ENCODE peak calls at places on chromosome 2, in ten cellular contexts. One of them, this sample, is unnamed.

GRCh38 chr2:54384301-54385035 is 71.7 kb upstream of the SPTBN1 start:
- DNase-seq in body of pancreas: no peak
- DNase-seq in uterus: no peak
- DNase-seq in H1: no peak
- DNase-seq in tibial nerve: peak; percentile 5
- DNase-seq in ovary: no peak
- DNase-seq in Peyer's patch: no peak
- DNase-seq in heart left ventricle: no peak
- DNase-seq in stomach: no peak
- DNase-seq in adrenal gland: no peak
- DNase-seq in this sample: no peak

GRCh38 chr2:128069769-128070168 is 21.2 kb upstream of the UGGT1 start:
- DNase-seq in H1: no peak
- DNase-seq in stomach: peak; percentile 45
- DNase-seq in uterus: no peak
- DNase-seq in heart left ventricle: no peak
- DNase-seq in ovary: no peak
- DNase-seq in body of pancreas: peak; percentile 66
- DNase-seq in adrenal gland: peak; percentile 56
- DNase-seq in Peyer's patch: no peak
- DNase-seq in tibial nerve: no peak
- DNase-seq in this sample: no peak

GRCh38 chr2:238255146-238255545 is 15.3 kb upstream of the HES6 start:
- DNase-seq in uterus: no peak
- DNase-seq in Peyer's patch: no peak
- DNase-seq in stomach: no peak
- DNase-seq in adrenal gland: no peak
- DNase-seq in body of pancreas: no peak
- DNase-seq in H1: no peak
- DNase-seq in tibial nerve: no peak
- DNase-seq in ovary: no peak
- DNase-seq in heart left ventricle: no peak
- DNase-seq in this sample: no peak

GRCh38 chr2:46073540-46074018 is 223.6 kb upstream of the EPAS1 start:
- DNase-seq in ovary: no peak
- DNase-seq in uterus: no peak
- DNase-seq in H1: no peak
- DNase-seq in stomach: no peak
- DNase-seq in adrenal gland: peak; percentile 62
- DNase-seq in tibial nerve: no peak
- DNase-seq in body of pancreas: peak; percentile 9
- DNase-seq in heart left ventricle: no peak
- DNase-seq in Peyer's patch: no peak
- DNase-seq in this sample: no peak

GRCh38 chr2:241617431-241618154 is 19.4 kb downstream of the THAP4 start:
- DNase-seq in ovary: no peak
- DNase-seq in Peyer's patch: peak; percentile 51
- DNase-seq in stomach: no peak
- DNase-seq in adrenal gland: peak; percentile 69
- DNase-seq in H1: no peak
- DNase-seq in body of pancreas: peak; percentile 45
- DNase-seq in uterus: no peak
- DNase-seq in heart left ventricle: peak; percentile 75
- DNase-seq in tibial nerve: no peak
- DNase-seq in this sample: no peak

GRCh38 chr2:209771474-209772292 is at the start of gene UNC80:
- DNase-seq in adrenal gland: peak; percentile 86
- DNase-seq in heart left ventricle: peak; percentile 77
- DNase-seq in stomach: peak; percentile 62
- DNase-seq in body of pancreas: peak; percentile 74
- DNase-seq in uterus: no peak
- DNase-seq in ovary: peak; percentile 68
- DNase-seq in tibial nerve: peak; percentile 18
- DNase-seq in Peyer's patch: no peak
- DNase-seq in H1: peak; percentile 95
- DNase-seq in this sample: no peak

GRCh38 chr2:219125225-219125885 is 35.3 kb downstream of the NHEJ1 start:
- DNase-seq in body of pancreas: peak; percentile 31
- DNase-seq in stomach: peak; percentile 29
- DNase-seq in ovary: peak; percentile 59
- DNase-seq in adrenal gland: peak; percentile 91
- DNase-seq in H1: no peak
- DNase-seq in tibial nerve: no peak
- DNase-seq in heart left ventricle: no peak
- DNase-seq in uterus: peak; percentile 61
- DNase-seq in Peyer's patch: no peak
- DNase-seq in this sample: no peak

GRCh38 chr2:216574586-216574985 is 58.6 kb upstream of the IGFBP2 start:
- DNase-seq in uterus: no peak
- DNase-seq in H1: no peak
- DNase-seq in tibial nerve: no peak
- DNase-seq in heart left ventricle: no peak
- DNase-seq in ovary: no peak
- DNase-seq in adrenal gland: no peak
- DNase-seq in body of pancreas: no peak
- DNase-seq in stomach: no peak
- DNase-seq in Peyer's patch: no peak
- DNase-seq in this sample: no peak

GRCh38 chr2:232981767-232982360 is 31.2 kb downstream of the NGEF start:
- DNase-seq in adrenal gland: peak; percentile 33
- DNase-seq in body of pancreas: no peak
- DNase-seq in H1: no peak
- DNase-seq in Peyer's patch: no peak
- DNase-seq in heart left ventricle: no peak
- DNase-seq in tibial nerve: no peak
- DNase-seq in stomach: no peak
- DNase-seq in ovary: no peak
- DNase-seq in uterus: no peak
- DNase-seq in this sample: no peak

GRCh38 chr2:129895061-129895460 is 84.4 kb upstream of the RAB6C start:
- DNase-seq in uterus: no peak
- DNase-seq in heart left ventricle: no peak
- DNase-seq in adrenal gland: no peak
- DNase-seq in body of pancreas: no peak
- DNase-seq in ovary: no peak
- DNase-seq in H1: no peak
- DNase-seq in stomach: peak; percentile 17
- DNase-seq in Peyer's patch: no peak
- DNase-seq in tibial nerve: no peak
- DNase-seq in this sample: no peak

GRCh38 chr2:190678444-190679162 is 29.7 kb downstream of the NAB1 start:
- DNase-seq in ovary: no peak
- DNase-seq in tibial nerve: no peak
- DNase-seq in heart left ventricle: peak; percentile 15
- DNase-seq in stomach: no peak
- DNase-seq in uterus: no peak
- DNase-seq in H1: no peak
- DNase-seq in adrenal gland: no peak
- DNase-seq in body of pancreas: no peak
- DNase-seq in Peyer's patch: no peak
- DNase-seq in this sample: no peak

GRCh38 chr2:96912356-96913116 is 42.7 kb upstream of the SEMA4C start:
- DNase-seq in Peyer's patch: no peak
- DNase-seq in tibial nerve: no peak
- DNase-seq in body of pancreas: no peak
- DNase-seq in stomach: no peak
- DNase-seq in uterus: no peak
- DNase-seq in H1: no peak
- DNase-seq in ovary: no peak
- DNase-seq in adrenal gland: no peak
- DNase-seq in heart left ventricle: no peak
- DNase-seq in this sample: no peak

GRCh38 chr2:66440011-66440542 is 5.2 kb downstream of the MEIS1 start:
- DNase-seq in tibial nerve: no peak
- DNase-seq in ovary: no peak
- DNase-seq in stomach: no peak
- DNase-seq in adrenal gland: peak; percentile 58
- DNase-seq in heart left ventricle: peak; percentile 28
- DNase-seq in uterus: no peak
- DNase-seq in Peyer's patch: no peak
- DNase-seq in body of pancreas: no peak
- DNase-seq in H1: no peak
- DNase-seq in this sample: no peak

GRCh38 chr2:84694088-84694622 is 177.9 kb downstream of the DNAH6 start:
- DNase-seq in stomach: no peak
- DNase-seq in body of pancreas: no peak
- DNase-seq in ovary: no peak
- DNase-seq in adrenal gland: no peak
- DNase-seq in Peyer's patch: no peak
- DNase-seq in H1: no peak
- DNase-seq in tibial nerve: no peak
- DNase-seq in heart left ventricle: no peak
- DNase-seq in uterus: no peak
- DNase-seq in this sample: no peak

GRCh38 chr2:191847764-191848163 is 876 bp upstream of the CAVIN2 start:
- DNase-seq in stomach: no peak
- DNase-seq in ovary: no peak
- DNase-seq in body of pancreas: no peak
- DNase-seq in H1: no peak
- DNase-seq in uterus: no peak
- DNase-seq in tibial nerve: no peak
- DNase-seq in adrenal gland: no peak
- DNase-seq in heart left ventricle: no peak
- DNase-seq in Peyer's patch: no peak
- DNase-seq in this sample: no peak

GRCh38 chr2:191845248-191845715 is 1.6 kb downstream of the CAVIN2 start:
- DNase-seq in tibial nerve: no peak
- DNase-seq in adrenal gland: no peak
- DNase-seq in stomach: no peak
- DNase-seq in H1: no peak
- DNase-seq in body of pancreas: no peak
- DNase-seq in uterus: peak; percentile 42
- DNase-seq in heart left ventricle: peak; percentile 64
- DNase-seq in Peyer's patch: no peak
- DNase-seq in ovary: peak; percentile 53
- DNase-seq in this sample: no peak

GRCh38 chr2:191848771-191849726 is 2.2 kb upstream of the CAVIN2 start:
- DNase-seq in tibial nerve: no peak
- DNase-seq in ovary: no peak
- DNase-seq in adrenal gland: no peak
- DNase-seq in uterus: no peak
- DNase-seq in stomach: no peak
- DNase-seq in heart left ventricle: no peak
- DNase-seq in Peyer's patch: no peak
- DNase-seq in H1: no peak
- DNase-seq in body of pancreas: no peak
- DNase-seq in this sample: no peak

GRCh38 chr2:191845876-191846786 is 757 bp downstream of the CAVIN2 start:
- DNase-seq in tibial nerve: no peak
- DNase-seq in ovary: peak; percentile 37
- DNase-seq in stomach: no peak
- DNase-seq in uterus: peak; percentile 31
- DNase-seq in adrenal gland: no peak
- DNase-seq in Peyer's patch: no peak
- DNase-seq in H1: no peak
- DNase-seq in heart left ventricle: no peak
- DNase-seq in body of pancreas: no peak
- DNase-seq in this sample: no peak

GRCh38 chr2:191846787-191847620 is at the start of gene CAVIN2:
- DNase-seq in adrenal gland: peak; percentile 77
- DNase-seq in H1: no peak
- DNase-seq in Peyer's patch: no peak
- DNase-seq in stomach: peak; percentile 70
- DNase-seq in uterus: peak; percentile 82
- DNase-seq in body of pancreas: peak; percentile 49
- DNase-seq in heart left ventricle: peak; percentile 83
- DNase-seq in ovary: peak; percentile 56
- DNase-seq in tibial nerve: peak; percentile 60
- DNase-seq in this sample: no peak
- TF ChIP-seq POLR2A in adrenal gland: peak; percentile 24
- TF ChIP-seq POLR2A in H1: no peak
- TF ChIP-seq POLR2A in Peyer's patch: no peak
- TF ChIP-seq POLR2A in stomach: no peak
- TF ChIP-seq POLR2A in uterus: peak; percentile 55
- TF ChIP-seq POLR2A in body of pancreas: peak; percentile 25
- TF ChIP-seq POLR2A in heart left ventricle: peak; percentile 81
- TF ChIP-seq POLR2A in ovary: no peak
- TF ChIP-seq POLR2A in tibial nerve: no peak
- TF ChIP-seq POLR2A in this sample: peak; percentile 88

GRCh38 chr2:67503066-67503795 is 106.1 kb downstream of the ETAA1 start:
- DNase-seq in heart left ventricle: no peak
- DNase-seq in adrenal gland: no peak
- DNase-seq in tibial nerve: no peak
- DNase-seq in ovary: peak; percentile 12
- DNase-seq in body of pancreas: no peak
- DNase-seq in stomach: no peak
- DNase-seq in H1: no peak
- DNase-seq in uterus: peak; percentile 39
- DNase-seq in Peyer's patch: no peak
- DNase-seq in this sample: no peak
- TF ChIP-seq POLR2A in heart left ventricle: no peak
- TF ChIP-seq POLR2A in adrenal gland: no peak
- TF ChIP-seq POLR2A in tibial nerve: no peak
- TF ChIP-seq POLR2A in ovary: no peak
- TF ChIP-seq POLR2A in body of pancreas: no peak
- TF ChIP-seq POLR2A in stomach: no peak
- TF ChIP-seq POLR2A in H1: no peak
- TF ChIP-seq POLR2A in uterus: no peak
- TF ChIP-seq POLR2A in Peyer's patch: no peak
- TF ChIP-seq POLR2A in this sample: no peak

DNA sequence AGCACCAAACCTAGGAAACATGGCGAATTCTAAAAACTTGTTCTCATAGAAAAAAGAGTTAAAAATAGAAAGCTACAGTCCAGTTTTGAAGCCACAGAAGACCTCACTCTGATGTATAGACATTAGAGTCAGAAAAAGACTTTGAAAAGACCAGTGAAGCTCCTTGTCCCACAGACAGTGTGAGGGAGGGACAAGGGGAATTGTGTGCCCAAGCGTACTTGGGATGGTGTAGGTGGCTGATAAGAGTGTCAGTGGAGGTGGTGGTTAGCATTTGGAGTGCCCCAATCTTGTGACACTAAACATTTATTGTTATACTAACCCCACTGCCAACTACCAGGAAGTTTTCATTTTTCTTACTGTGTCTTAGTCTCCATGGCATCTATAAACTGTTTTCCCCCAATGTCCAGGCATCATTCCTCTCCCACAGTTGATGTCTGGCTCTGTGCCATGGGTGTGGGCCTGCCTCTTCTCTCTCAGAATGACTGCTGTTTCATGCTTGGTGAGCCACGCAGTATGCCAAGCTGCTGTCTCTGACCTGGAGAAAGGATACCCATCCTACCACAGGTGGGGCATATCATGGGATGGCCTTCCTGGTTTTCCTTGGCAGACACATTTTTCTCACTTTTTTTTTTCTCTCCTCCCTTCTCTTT is 161.4 kb downstream of the RPIA start:
- DNase-seq in ovary: no peak
- DNase-seq in uterus: no peak
- DNase-seq in body of pancreas: no peak
- DNase-seq in stomach: no peak
- DNase-seq in adrenal gland: no peak
- DNase-seq in Peyer's patch: peak; percentile 33
- DNase-seq in H1: no peak
- DNase-seq in tibial nerve: no peak
- DNase-seq in heart left ventricle: no peak
- DNase-seq in this sample: no peak
- TF ChIP-seq POLR2A in ovary: no peak
- TF ChIP-seq POLR2A in uterus: no peak
- TF ChIP-seq POLR2A in body of pancreas: no peak
- TF ChIP-seq POLR2A in stomach: no peak
- TF ChIP-seq POLR2A in adrenal gland: no peak
- TF ChIP-seq POLR2A in Peyer's patch: no peak
- TF ChIP-seq POLR2A in H1: no peak
- TF ChIP-seq POLR2A in tibial nerve: no peak
- TF ChIP-seq POLR2A in heart left ventricle: no peak
- TF ChIP-seq POLR2A in this sample: no peak

GRCh38 chr2:119419065-119419464 is 12.6 kb upstream of the TMEM37 start:
- DNase-seq in Peyer's patch: no peak
- DNase-seq in H1: no peak
- DNase-seq in uterus: no peak
- DNase-seq in body of pancreas: no peak
- DNase-seq in stomach: no peak
- DNase-seq in heart left ventricle: no peak
- DNase-seq in adrenal gland: no peak
- DNase-seq in tibial nerve: no peak
- DNase-seq in ovary: no peak
- DNase-seq in this sample: no peak
- TF ChIP-seq POLR2A in Peyer's patch: no peak
- TF ChIP-seq POLR2A in H1: no peak
- TF ChIP-seq POLR2A in uterus: no peak
- TF ChIP-seq POLR2A in body of pancreas: no peak
- TF ChIP-seq POLR2A in stomach: no peak
- TF ChIP-seq POLR2A in heart left ventricle: no peak
- TF ChIP-seq POLR2A in adrenal gland: no peak
- TF ChIP-seq POLR2A in tibial nerve: no peak
- TF ChIP-seq POLR2A in ovary: no peak
- TF ChIP-seq POLR2A in this sample: no peak